ENCODE peak calls at places on chromosome 2, in four cellular contexts. M, G, Z and D are unnamed samples.

GRCh38 chr2:135299656-135300244 is 231.3 kb downstream of the ZRANB3 start:
- DNase-seq in M (no peak), G (peak), Z (peak), D (peak)

GRCh38 chr2:150847578-150847977 is 360.1 kb upstream of the RND3 start:
- DNase-seq in G (no peak), Z (no peak), M (no peak), D (no peak)

GRCh38 chr2:15882761-15883497 is 57.4 kb upstream of the MYCN start:
- DNase-seq in M (no peak), G (no peak), Z (no peak), D (no peak)

GRCh38 chr2:216739035-216739434 is 43.7 kb upstream of the IGFBP5 start:
- DNase-seq in M (no peak), G (no peak), Z (no peak), D (no peak)

GRCh38 chr2:42010743-42011298 is 37.0 kb upstream of the PKDCC start:
- DNase-seq in Z (peak), M (no peak), G (peak), D (peak)

GRCh38 chr2:189236066-189236465 is 56.5 kb upstream of the COL5A2 start:
- DNase-seq in Z (peak), M (no peak), G (peak), D (peak)

GRCh38 chr2:239804161-239805042 is 220.7 kb downstream of the NDUFA10 start:
- DNase-seq in G (no peak), Z (no peak), M (peak), D (no peak)

GRCh38 chr2:9251154-9252001 is 44.8 kb downstream of the ASAP2 start:
- DNase-seq in G (peak), Z (peak), M (no peak), D (peak)

GRCh38 chr2:109385506-109385905 is 228.3 kb downstream of the SEPTIN10 start:
- DNase-seq in M (no peak), G (no peak), Z (no peak), D (no peak)

GRCh38 chr2:230913812-230914211 is 11.2 kb downstream of the GPR55 start:
- DNase-seq in M (no peak), G (no peak), Z (no peak), D (no peak)

GRCh38 chr2:29010946-29011649 is 30.0 kb downstream of the TOGARAM2 start:
- DNase-seq in Z (no peak), G (peak), M (no peak), D (peak)

GRCh38 chr2:219492575-219492974 is 6.1 kb upstream of the GMPPA start:
- DNase-seq in G (no peak), Z (no peak), M (peak), D (no peak)

GRCh38 chr2:86284401-86284841 is 53.0 kb downstream of the REEP1 start:
- DNase-seq in Z (no peak), G (no peak), M (no peak), D (no peak)

GRCh38 chr2:157691695-157692094 is 63.0 kb upstream of the ACVR1C start:
- DNase-seq in G (no peak), M (no peak), Z (peak), D (no peak)

DNA sequence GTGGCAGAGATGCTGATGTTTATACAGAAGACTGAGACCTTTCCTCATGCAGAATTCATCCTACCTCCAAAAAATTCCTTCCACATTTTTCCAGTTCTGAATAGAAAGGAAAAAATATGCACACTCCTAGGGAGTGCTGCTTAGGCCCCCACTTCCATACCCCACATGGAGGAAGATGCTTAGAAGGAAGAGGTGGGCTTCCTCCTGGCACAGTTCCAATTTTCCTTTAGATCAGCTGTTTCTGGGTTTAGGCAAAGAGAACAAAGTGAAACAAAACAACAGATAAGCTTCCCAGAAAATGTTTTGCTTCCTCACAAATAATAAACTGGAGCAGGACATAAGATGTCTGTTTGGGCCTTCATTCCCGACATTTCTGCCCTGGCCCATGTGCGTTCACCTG is 172.6 kb downstream of the PRPF40A start:
- DNase-seq in M (no peak), G (no peak), Z (no peak), D (no peak)
- H2AFZ ChIP-seq in M (no peak), G (no peak), Z (no peak), D (no peak)

DNA sequence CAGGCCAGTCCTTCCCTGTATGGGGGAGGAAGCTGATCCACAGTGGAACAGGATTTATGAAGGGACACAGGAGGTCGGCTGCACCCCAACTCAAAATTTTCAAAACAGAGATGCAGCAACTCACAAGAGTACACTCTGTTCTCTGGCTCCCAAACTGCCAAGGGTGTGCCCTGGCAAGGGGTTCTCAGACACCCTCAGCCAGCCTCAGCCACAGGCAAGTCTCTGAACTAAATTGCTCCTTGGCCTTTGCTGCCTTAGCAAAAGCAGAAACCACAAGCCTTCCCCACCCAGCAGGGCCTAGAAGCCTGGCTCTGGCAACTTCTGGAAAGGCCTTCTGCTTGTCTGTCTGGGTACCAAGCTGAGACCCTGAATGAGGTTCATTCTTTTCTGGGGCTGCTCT is 36.6 kb downstream of the RHOB start:
- DNase-seq in M (no peak), Z (no peak), G (no peak), D (no peak)
- H2AFZ ChIP-seq in M (no peak), Z (no peak), G (no peak), D (no peak)

GRCh38 chr2:118614856-118615255 is 232.6 kb downstream of the EN1 start:
- DNase-seq in Z (no peak), G (peak), M (no peak), D (peak)
- H2AFZ ChIP-seq in Z (no peak), G (no peak), M (peak), D (no peak)

GRCh38 chr2:95526360-95527341 is 42.1 kb upstream of the TRIM43B start:
- DNase-seq in G (peak), M (no peak), Z (peak), D (peak)
- H2AFZ ChIP-seq in G (peak), M (no peak), Z (peak), D (peak)